ENCODE peak calls at places on chromosomes 2 and 18, in seven cellular contexts. J is hepatocyte, D is GM23248, A is HCT116, Q is PC-3, T is GM23338, P is MM.1S. L is an unnamed sample.

GRCh38 chr2:76197842-76198448 is 487.2 kb upstream of the GCFC2 start:
- DNase-seq in J (peak; percentile 86), D (peak; percentile 59), A (peak; percentile 19), Q (peak; percentile 83), T (peak; percentile 94), P (peak; percentile 72), L (peak; percentile 80)

GRCh38 chr2:25558262-25558661 is 115.1 kb downstream of the DTNB start:
- DNase-seq in J (no peak), D (peak; percentile 93), A (no peak), Q (peak; percentile 62), T (no peak), P (peak; percentile 65), L (no peak)

GRCh38 chr2:28359222-28360065 is 33.2 kb upstream of the FOSL2 start:
- DNase-seq in J (peak; percentile 73), D (no peak), A (no peak), Q (peak; percentile 78), T (no peak), P (peak; percentile 88), L (no peak)

GRCh38 chr2:109516445-109517117 is 97.2 kb downstream of the SEPTIN10 start:
- DNase-seq in J (peak; percentile 81), D (peak; percentile 50), A (peak; percentile 33), Q (peak; percentile 72), T (peak; percentile 87), P (peak; percentile 64), L (peak; percentile 86)

GRCh38 chr2:184444217-184444616 is 154.1 kb upstream of the ZNF804A start:
- DNase-seq in J (no peak), D (no peak), A (no peak), Q (peak; percentile 12), T (no peak), P (peak; percentile 94), L (no peak)

GRCh38 chr2:17593841-17594482 is 53.5 kb downstream of the VSNL1 start:
- DNase-seq in J (peak; percentile 18), D (peak; percentile 9), A (no peak), Q (peak; percentile 52), T (no peak), P (no peak), L (no peak)

GRCh38 chr2:54103454-54104314 is 11.7 kb upstream of the ACYP2 start:
- DNase-seq in J (peak; percentile 70), D (peak; percentile 83), A (peak; percentile 34), Q (peak; percentile 93), T (peak; percentile 78), P (peak; percentile 85), L (peak; percentile 33)

GRCh38 chr2:220664272-220665107 is 907.6 kb downstream of the EPHA4 start:
- DNase-seq in J (no peak), D (peak; percentile 70), A (no peak), Q (no peak), T (no peak), P (no peak), L (no peak)

GRCh38 chr2:238974061-238974460 is 126.2 kb downstream of the TWIST2 start:
- DNase-seq in J (no peak), D (peak; percentile 83), A (no peak), Q (peak; percentile 76), T (no peak), P (no peak), L (no peak)

GRCh38 chr2:75464348-75464946 is 96.3 kb downstream of the EVA1A start:
- DNase-seq in J (peak; percentile 37), D (peak; percentile 58), A (peak; percentile 3), Q (peak; percentile 60), T (no peak), P (no peak), L (no peak)

GRCh38 chr18:7870855-7871254 is 303.7 kb downstream of the PTPRM start:
- DNase-seq in J (no peak), D (peak; percentile 5), A (no peak), Q (no peak), T (no peak), P (no peak), L (no peak)

GRCh38 chr2:236250909-236251579 is 13.2 kb downstream of the ASB18 start:
- DNase-seq in J (no peak), D (no peak), A (no peak), Q (no peak), T (no peak), P (no peak), L (no peak)

GRCh38 chr2:226483745-226484619 is 315.6 kb downstream of the IRS1 start:
- DNase-seq in J (no peak), D (peak; percentile 51), A (no peak), Q (no peak), T (peak; percentile 92), P (no peak), L (peak; percentile 87)

GRCh38 chr18:78731423-78732032 is 248.1 kb upstream of the SALL3 start:
- DNase-seq in J (no peak), D (no peak), A (no peak), Q (no peak), T (no peak), P (no peak), L (no peak)

GRCh38 chr2:75476778-75477177 is 84.0 kb downstream of the EVA1A start:
- DNase-seq in J (peak; percentile 12), D (peak; percentile 55), A (no peak), Q (no peak), T (no peak), P (no peak), L (peak; percentile 31)

GRCh38 chr2:64750001-64750816 is 96.5 kb upstream of the SERTAD2 start:
- DNase-seq in J (peak; percentile 74), D (peak; percentile 81), A (no peak), Q (peak; percentile 63), T (peak; percentile 35), P (peak; percentile 39), L (peak; percentile 52)

GRCh38 chr2:49278141-49278540 is 123.8 kb upstream of the FSHR start:
- DNase-seq in J (no peak), D (no peak), A (no peak), Q (no peak), T (no peak), P (peak; percentile 2), L (peak; percentile 17)

GRCh38 chr18:59269563-59270214 is 3.6 kb downstream of the RAX start:
- DNase-seq in J (no peak), D (no peak), A (no peak), Q (no peak), T (no peak), P (no peak), L (no peak)
- TF ChIP-seq EZH2 in J (peak; percentile 68), D (peak; percentile 95), A (no peak), Q (no peak), T (peak; percentile 92), P (no peak), L (no peak)

GRCh38 chr2:111659361-111660281 is 224.4 kb downstream of the ANAPC1 start:
- DNase-seq in J (peak; percentile 90), D (peak; percentile 92), A (peak; percentile 48), Q (peak; percentile 94), T (peak; percentile 75), P (peak; percentile 51), L (no peak)
- H3K4me2 ChIP-seq in J (peak overlapping the region; percentile 24), D (peak overlapping the region; percentile 12), A (peak overlapping the region; percentile 48), Q (peak overlapping the region; percentile 66), T (peak overlapping the region; percentile 15), P (peak overlapping the region; percentile 37), L (no peak overlapping the region)

GRCh38 chr2:84194906-84195644 is 264.0 kb downstream of the SUCLG1 start:
- DNase-seq in J (no peak), D (no peak), A (no peak), Q (no peak), T (no peak), P (no peak), L (peak; percentile 24)
- TF ChIP-seq EZH2phosphoT487 in J (no peak), D (no peak), A (no peak), Q (no peak), T (no peak), P (no peak), L (no peak)

GRCh38 chr2:27308359-27308875 is at the start of gene UCN:
- DNase-seq in J (peak; percentile 81), D (peak; percentile 72), A (no peak), Q (no peak), T (peak; percentile 83), P (no peak), L (peak; percentile 88)
- TF ChIP-seq EZH2 in J (no peak), D (peak; percentile 84), A (no peak), Q (no peak), T (peak; percentile 32), P (no peak), L (no peak)

GRCh38 chr2:98452396-98453027 is 7.9 kb downstream of the INPP4A start:
- DNase-seq in J (no peak), D (no peak), A (no peak), Q (no peak), T (no peak), P (no peak), L (no peak)

GRCh38 chr2:98454500-98455235 is 10.0 kb downstream of the INPP4A start:
- DNase-seq in J (no peak), D (peak; percentile 30), A (no peak), Q (peak; percentile 51), T (peak; percentile 36), P (no peak), L (no peak)

GRCh38 chr2:98455494-98455976 is 10.9 kb downstream of the INPP4A start:
- DNase-seq in J (no peak), D (peak; percentile 36), A (no peak), Q (no peak), T (no peak), P (peak; percentile 70), L (no peak)

GRCh38 chr2:98454073-98454472 is 9.4 kb downstream of the INPP4A start:
- DNase-seq in J (no peak), D (no peak), A (no peak), Q (peak; percentile 40), T (peak; percentile 78), P (no peak), L (no peak)

GRCh38 chr2:98453531-98453930 is 8.9 kb downstream of the INPP4A start:
- DNase-seq in J (no peak), D (no peak), A (no peak), Q (no peak), T (no peak), P (no peak), L (no peak)
- H3K4me2 ChIP-seq in J (no peak overlapping the region), D (no peak overlapping the region), A (no peak overlapping the region), Q (no peak overlapping the region), T (no peak overlapping the region), P (peak overlapping the region; percentile 84), L (no peak overlapping the region)

GRCh38 chr2:117717072-117717471 is 97.4 kb upstream of the DDX18 start:
- DNase-seq in J (no peak), D (no peak), A (no peak), Q (no peak), T (no peak), P (no peak), L (no peak)

GRCh38 chr2:117718048-117718447 is 96.4 kb upstream of the DDX18 start:
- DNase-seq in J (no peak), D (no peak), A (no peak), Q (no peak), T (no peak), P (no peak), L (no peak)

GRCh38 chr2:117724035-117724434 is 90.5 kb upstream of the DDX18 start:
- DNase-seq in J (peak; percentile 11), D (no peak), A (no peak), Q (no peak), T (no peak), P (peak; percentile 4), L (no peak)

GRCh38 chr2:117716505-117716904 is 98.0 kb upstream of the DDX18 start:
- DNase-seq in J (no peak), D (no peak), A (no peak), Q (no peak), T (no peak), P (no peak), L (no peak)

GRCh38 chr2:117720765-117721164 is 93.7 kb upstream of the DDX18 start:
- DNase-seq in J (no peak), D (no peak), A (no peak), Q (no peak), T (no peak), P (no peak), L (no peak)
- TF ChIP-seq EZH2phosphoT487 in J (no peak), D (no peak), A (no peak), Q (no peak), T (no peak), P (no peak), L (no peak)

GRCh38 chr2:159904565-159905281 is 106.7 kb upstream of the CD302 start:
- DNase-seq in J (peak; percentile 80), D (peak; percentile 23), A (no peak), Q (no peak), T (peak; percentile 94), P (peak; percentile 93), L (peak; percentile 76)
- TF ChIP-seq EZH2 in J (no peak), D (no peak), A (no peak), Q (no peak), T (no peak), P (no peak), L (no peak)

L was measured in neural progenitor cell.